ENCODE peak calls at places on chromosome 21, in six cellular contexts. H, N, T, G, L and K are unnamed samples.

GRCh38 chr21:31557421-31557955 is 102.0 kb upstream of the SOD1 start:
- DNase-seq in H (no peak), N (peak; percentile 72), T (no peak), G (no peak), L (peak; percentile 68), K (no peak)

GRCh38 chr21:16535100-16535418 is 805.3 kb downstream of the USP25 start:
- DNase-seq in H (peak; percentile 93), N (peak; percentile 8), T (peak; percentile 82), G (peak; percentile 71), L (no peak), K (peak; percentile 95)

GRCh38 chr21:16468191-16468590 is 738.4 kb downstream of the USP25 start:
- DNase-seq in H (no peak), N (no peak), T (no peak), G (no peak), L (no peak), K (no peak)

GRCh38 chr21:45822002-45822397 is 159.6 kb upstream of the COL6A1 start:
- DNase-seq in H (peak; percentile 27), N (no peak), T (no peak), G (no peak), L (no peak), K (no peak)

GRCh38 chr21:33080376-33080775 is 10.4 kb downstream of the OLIG1 start:
- DNase-seq in H (no peak), N (no peak), T (no peak), G (no peak), L (no peak), K (no peak)

GRCh38 chr21:33059319-33059894 is 10.5 kb upstream of the OLIG1 start:
- DNase-seq in H (no peak), N (no peak), T (peak; percentile 57), G (no peak), L (no peak), K (no peak)

GRCh38 chr21:38796426-38796825 is 9.3 kb upstream of the ETS2 start:
- DNase-seq in H (no peak), N (no peak), T (no peak), G (no peak), L (no peak), K (no peak)

GRCh38 chr21:31184462-31184861 is 146.2 kb upstream of the KRTAP19-8 start:
- DNase-seq in H (no peak), N (no peak), T (no peak), G (no peak), L (no peak), K (no peak)

GRCh38 chr21:33025106-33025470 is 647 bp upstream of the OLIG2 start:
- DNase-seq in H (no peak), N (peak; percentile 81), T (no peak), G (no peak), L (peak; percentile 81), K (no peak)

GRCh38 chr21:41396452-41397107 is 29.5 kb upstream of the MX1 start:
- DNase-seq in H (no peak), N (peak; percentile 20), T (no peak), G (no peak), L (peak; percentile 36), K (no peak)

GRCh38 chr21:25637846-25638245 is 1.2 kb upstream of the JAM2 start:
- DNase-seq in H (no peak), N (no peak), T (no peak), G (no peak), L (no peak), K (no peak)

GRCh38 chr21:33441489-33442477 is 38.0 kb downstream of the TMEM50B start:
- DNase-seq in H (no peak), N (no peak), T (no peak), G (no peak), L (no peak), K (no peak)

DNA sequence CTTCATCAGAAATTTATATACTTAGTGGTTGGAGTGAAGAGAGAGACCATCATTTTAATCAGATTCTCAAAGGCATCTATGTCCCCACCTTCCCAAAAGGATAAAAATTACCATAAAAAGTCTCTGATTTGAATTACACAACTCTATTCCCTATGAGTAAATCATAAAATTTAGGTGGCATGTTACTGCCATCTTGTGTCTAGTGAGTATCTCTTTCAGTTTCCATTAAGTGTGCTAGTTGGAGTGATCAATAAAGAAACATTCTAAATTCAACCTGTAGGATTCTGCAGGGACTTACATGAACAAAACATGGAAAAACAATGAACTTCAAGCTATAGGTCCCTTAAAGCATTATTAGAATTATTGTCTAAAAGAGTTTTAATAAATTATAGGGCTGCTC is 655.4 kb downstream of the LTN1 start:
- DNase-seq in H (no peak), N (peak; percentile 12), T (no peak), G (no peak), L (no peak), K (no peak)
- TF ChIP-seq CTCF in H (no peak), N (peak; percentile 32), T (peak; percentile 27), G (peak; percentile 54), L (peak; percentile 54), K (no peak)

GRCh38 chr21:44533121-44533890 is 6.7 kb downstream of the KRTAP10-1 start:
- DNase-seq in H (peak; percentile 61), N (no peak), T (no peak), G (no peak), L (no peak), K (no peak)

GRCh38 chr21:44532712-44533111 is 7.3 kb downstream of the KRTAP10-1 start:
- DNase-seq in H (peak; percentile 39), N (no peak), T (no peak), G (no peak), L (peak; percentile 27), K (no peak)

GRCh38 chr21:44534688-44535087 is 5.3 kb downstream of the KRTAP10-1 start:
- DNase-seq in H (peak; percentile 24), N (no peak), T (no peak), G (no peak), L (no peak), K (no peak)

GRCh38 chr21:44532165-44532564 is 7.8 kb downstream of the KRTAP10-1 start:
- DNase-seq in H (peak; percentile 30), N (no peak), T (no peak), G (no peak), L (no peak), K (no peak)

GRCh38 chr21:44533891-44534627 is 5.9 kb downstream of the KRTAP10-1 start:
- DNase-seq in H (peak; percentile 48), N (no peak), T (no peak), G (no peak), L (peak; percentile 50), K (peak; percentile 19)
- H3K9me3 ChIP-seq in H (no peaks in the 10 kb centered on the region), N (no peaks in the 10 kb centered on the region), T (no peaks in the 10 kb centered on the region), G (no peaks in the 10 kb centered on the region), L (no peaks in the 10 kb centered on the region), K (no peaks in the 10 kb centered on the region)

GRCh38 chr21:35211767-35212166 is 162.7 kb upstream of the RUNX1 start:
- DNase-seq in H (no peak), N (no peak), T (no peak), G (no peak), L (no peak), K (no peak)
- H3K4me1 ChIP-seq in H (peaks cover 9% of the 10 kb centered on the region), N (peaks cover 17% of the 10 kb centered on the region), T (no peaks in the 10 kb centered on the region), G (peaks cover 27% of the 10 kb centered on the region), L (no peaks in the 10 kb centered on the region), K (peaks cover 20% of the 10 kb centered on the region)

DNA sequence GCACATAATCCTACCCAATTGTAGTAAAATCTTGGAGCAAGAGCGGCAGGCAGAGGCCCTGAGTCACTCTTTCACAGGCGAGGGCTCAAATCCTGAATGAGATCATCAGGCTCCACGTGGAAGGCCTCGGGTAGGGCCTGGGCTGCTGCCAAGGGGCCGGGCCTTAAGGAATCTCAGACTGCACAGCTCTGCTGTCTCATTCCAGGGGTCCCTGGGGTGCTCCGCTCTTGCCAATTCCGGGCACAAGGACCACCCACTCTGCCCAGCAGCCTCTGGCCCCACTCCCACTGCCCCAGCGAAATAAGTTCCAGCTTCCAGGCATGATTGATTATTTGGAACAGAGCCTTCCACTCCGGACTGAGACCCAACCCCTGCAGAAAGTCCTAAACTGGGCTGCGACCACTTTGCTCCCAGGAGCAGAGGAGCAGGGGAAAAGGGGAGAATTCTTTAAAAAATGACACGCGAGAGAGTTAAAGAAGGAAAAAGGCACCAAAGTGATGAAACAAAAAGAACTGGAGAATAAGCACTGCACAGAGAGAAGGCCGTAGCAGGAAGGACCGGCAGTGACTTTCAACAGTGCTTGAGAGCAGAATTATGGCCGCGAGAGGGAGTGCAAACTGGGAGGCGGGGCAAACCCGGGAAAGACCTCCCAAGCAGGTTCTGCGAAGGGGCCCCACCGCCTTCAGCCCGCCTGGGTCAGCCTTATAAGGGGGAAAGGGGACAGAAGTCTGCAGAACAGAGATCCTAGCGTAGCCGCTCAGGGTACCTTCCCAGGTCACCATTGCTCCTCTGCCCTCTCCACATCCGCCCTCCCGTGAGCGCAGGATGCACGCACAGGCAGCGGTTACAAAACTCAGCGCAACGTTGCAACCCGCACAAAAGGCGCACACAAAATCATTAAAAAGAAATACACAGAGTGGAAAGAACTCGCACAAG is 2.0 kb downstream of the ADAMTS1 start:
- DNase-seq in H (peak; percentile 97), N (peak; percentile 81), T (peak; percentile 94), G (peak; percentile 93), L (peak; percentile 86), K (peak; percentile 92)
- TF ChIP-seq CTCF in H (peak; percentile 16), N (peak; percentile 48), T (peak; percentile 45), G (no peak), L (peak; percentile 46), K (peak; percentile 41)

DNA sequence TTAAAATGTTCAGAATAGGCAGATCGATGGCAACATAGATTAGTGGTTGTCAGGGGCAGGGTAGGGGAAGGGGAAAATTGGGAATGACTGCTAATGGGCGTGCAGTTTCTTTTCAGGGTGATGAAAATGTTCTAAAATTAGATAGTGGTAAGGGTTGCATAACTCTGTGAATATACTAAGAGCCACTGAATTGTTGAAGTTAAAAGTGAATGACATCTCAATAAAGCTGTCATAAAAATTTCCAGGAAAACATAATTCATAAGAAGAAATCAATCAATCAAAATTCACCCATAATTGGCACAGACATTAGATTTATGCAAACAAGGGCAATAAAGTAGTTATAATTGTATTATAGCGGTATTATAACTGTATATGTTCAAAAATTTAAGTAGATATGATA is 228.2 kb downstream of the PCP4 start:
- DNase-seq in H (no peak), N (no peak), T (no peak), G (no peak), L (no peak), K (no peak)
- H3K9me3 ChIP-seq in H (no peaks in the 10 kb centered on the region), N (no peaks in the 10 kb centered on the region), T (no peaks in the 10 kb centered on the region), G (peaks cover 5% of the 10 kb centered on the region), L (no peaks in the 10 kb centered on the region), K (no peaks in the 10 kb centered on the region)

DNA sequence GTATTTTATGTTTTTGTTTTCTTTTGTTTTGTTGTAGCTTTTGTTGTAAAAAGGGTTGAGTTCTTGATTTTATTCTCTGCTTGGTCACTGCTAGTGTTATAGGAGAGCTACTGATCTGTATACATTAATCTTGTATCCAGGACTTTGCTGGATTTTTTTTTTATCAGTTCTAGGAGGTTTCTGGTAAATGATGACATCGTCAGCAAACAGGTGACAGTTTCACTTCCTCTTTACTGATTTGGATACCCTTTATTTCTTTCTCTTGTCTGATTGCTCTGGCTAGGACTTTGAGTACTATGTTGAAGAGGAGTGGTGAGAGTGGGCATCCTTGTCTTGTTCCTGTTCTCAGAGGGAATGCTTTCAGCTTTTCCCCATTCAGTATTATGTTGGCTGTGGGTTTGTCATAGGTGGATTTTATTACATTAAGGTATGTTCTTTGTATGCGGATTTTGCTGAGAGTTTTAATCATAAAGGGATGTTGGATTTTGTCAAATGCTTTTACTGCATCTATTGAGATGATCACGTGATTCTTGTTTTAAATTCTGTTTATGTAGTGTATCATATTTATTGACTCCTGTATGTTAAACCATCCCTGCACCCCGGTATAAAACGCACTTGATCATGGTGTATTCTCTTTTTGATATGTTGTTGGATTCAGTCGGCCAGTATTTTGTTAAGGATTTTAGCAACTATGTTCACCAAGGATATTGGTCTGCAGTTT is 905.7 kb downstream of the LTN1 start:
- DNase-seq in H (no peak), N (no peak), T (no peak), G (no peak), L (no peak), K (no peak)
- H3K4me1 ChIP-seq in H (no peaks in the 10 kb centered on the region), N (no peaks in the 10 kb centered on the region), T (no peaks in the 10 kb centered on the region), G (no peaks in the 10 kb centered on the region), L (no peaks in the 10 kb centered on the region), K (no peaks in the 10 kb centered on the region)